ENCODE peak calls at places on chromosomes 7 and 10, in eight cellular contexts. U is aorta, R is transverse colon, V is right cardiac atrium, A is colonic mucosa, J is neural progenitor cell, G is SK-N-SH, C is Peyer's patch. S is an unnamed sample. For H3K4me1, the result is how much of the 10 kb centered on the place peaks cover.

GRCh38 chr10:37860494-37861190 is 3.2 kb upstream of the ZNF248 start:
- DNase-seq in J (no peak), V (no peak), C (no peak), G (no peak), U (no peak), A (peak), R (peak), S (no peak)

GRCh38 chr10:114306116-114306973 is 67.3 kb downstream of the VWA2 start:
- DNase-seq in A (no peak), V (no peak), J (no peak), U (no peak), R (no peak), C (no peak), G (no peak), S (no peak)

GRCh38 chr7:84425702-84426259 is 231.2 kb upstream of the SEMA3A start:
- DNase-seq in R (no peak), J (no peak), V (no peak), U (no peak), G (no peak), A (no peak), C (no peak), S (no peak)

GRCh38 chr10:6578221-6579192 is 1.6 kb downstream of the PRKCQ start:
- DNase-seq in C (no peak), A (no peak), R (no peak), J (peak), U (no peak), G (no peak), V (no peak), S (peak)

GRCh38 chr10:97768322-97769315 is 3.2 kb downstream of the SFRP5 start:
- DNase-seq in C (no peak), R (no peak), V (peak), A (no peak), G (no peak), J (no peak), U (no peak), S (no peak)

GRCh38 chr10:75244487-75245353 is 9.0 kb upstream of the COMTD1 start:
- DNase-seq in C (no peak), V (no peak), G (no peak), R (no peak), A (peak), J (no peak), U (no peak), S (no peak)

GRCh38 chr7:35734001-35734483 is 39.1 kb upstream of the HERPUD2 start:
- DNase-seq in C (no peak), V (no peak), J (no peak), R (no peak), U (no peak), G (no peak), A (no peak), S (no peak)

GRCh38 chr7:28865494-28866257 is 92.5 kb downstream of the TRIL start:
- DNase-seq in V (no peak), J (no peak), C (no peak), U (no peak), A (no peak), R (no peak), G (no peak), S (no peak)

GRCh38 chr10:121436630-121437311 is 161.5 kb downstream of the FGFR2 start:
- DNase-seq in A (no peak), U (no peak), R (no peak), J (peak), C (no peak), V (no peak), G (peak), S (no peak)

GRCh38 chr10:93039721-93040120 is 20.9 kb upstream of the CYP26C1 start:
- DNase-seq in U (no peak), G (no peak), R (no peak), J (peak), A (no peak), C (no peak), V (no peak), S (no peak)

GRCh38 chr10:86064931-86065662 is 301.5 kb downstream of the GRID1 start:
- DNase-seq in C (no peak), V (no peak), U (no peak), G (no peak), J (no peak), A (no peak), R (no peak), S (no peak)

GRCh38 chr10:73894245-73894971 is 16.5 kb upstream of the PLAU start:
- DNase-seq in U (peak), G (no peak), C (peak), A (no peak), V (no peak), R (no peak), J (no peak), S (no peak)

GRCh38 chr7:142956951-142957623 is 5.1 kb downstream of the KEL start:
- DNase-seq in A (no peak), J (no peak), G (no peak), C (no peak), R (no peak), V (no peak), U (no peak), S (no peak)

DNA sequence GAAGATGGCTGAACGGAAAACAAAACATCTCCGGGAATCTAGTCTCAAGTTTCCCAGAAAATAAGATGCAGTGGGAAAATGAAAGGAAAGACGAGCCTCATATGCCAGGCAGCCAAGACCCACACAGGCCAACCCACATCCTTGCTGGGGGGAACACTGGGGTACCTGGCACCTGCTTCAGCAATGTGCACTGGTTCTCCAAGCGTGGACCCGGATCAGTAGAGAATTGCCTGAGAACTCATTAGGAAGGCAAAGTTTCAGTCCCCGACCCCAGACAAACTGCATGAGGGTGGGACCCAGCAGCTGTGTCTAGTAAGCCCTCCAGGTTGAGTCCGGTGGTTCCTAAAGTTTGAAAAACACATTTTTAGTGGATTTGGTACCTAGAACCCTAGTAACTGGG is 18.4 kb downstream of the FAM53B start:
- DNase-seq in V (no peak), A (no peak), G (no peak), C (no peak), J (no peak), R (no peak), U (no peak), S (no peak)
- H3K4me1 ChIP-seq in V (half or more), A (half or more), G (under half), C (half or more), J (under half), R (half or more), U (under half), S (half or more)

GRCh38 chr7:129188892-129189660 is 643 bp downstream of the SMO start:
- DNase-seq in U (no peak), R (no peak), A (no peak), V (peak), C (peak), G (peak), J (peak), S (peak)

GRCh38 chr7:129188372-129188891 is at the start of gene SMO:
- DNase-seq in C (peak), J (peak), A (peak), U (peak), R (peak), G (peak), V (peak), S (peak)

GRCh38 chr7:129189661-129190310 is 1.4 kb downstream of the SMO start:
- DNase-seq in A (no peak), V (no peak), G (no peak), R (no peak), C (no peak), U (no peak), J (no peak), S (no peak)

GRCh38 chr7:129186749-129187260 is 1.6 kb upstream of the SMO start:
- DNase-seq in U (no peak), G (no peak), V (no peak), J (peak), A (no peak), C (no peak), R (no peak), S (no peak)

DNA sequence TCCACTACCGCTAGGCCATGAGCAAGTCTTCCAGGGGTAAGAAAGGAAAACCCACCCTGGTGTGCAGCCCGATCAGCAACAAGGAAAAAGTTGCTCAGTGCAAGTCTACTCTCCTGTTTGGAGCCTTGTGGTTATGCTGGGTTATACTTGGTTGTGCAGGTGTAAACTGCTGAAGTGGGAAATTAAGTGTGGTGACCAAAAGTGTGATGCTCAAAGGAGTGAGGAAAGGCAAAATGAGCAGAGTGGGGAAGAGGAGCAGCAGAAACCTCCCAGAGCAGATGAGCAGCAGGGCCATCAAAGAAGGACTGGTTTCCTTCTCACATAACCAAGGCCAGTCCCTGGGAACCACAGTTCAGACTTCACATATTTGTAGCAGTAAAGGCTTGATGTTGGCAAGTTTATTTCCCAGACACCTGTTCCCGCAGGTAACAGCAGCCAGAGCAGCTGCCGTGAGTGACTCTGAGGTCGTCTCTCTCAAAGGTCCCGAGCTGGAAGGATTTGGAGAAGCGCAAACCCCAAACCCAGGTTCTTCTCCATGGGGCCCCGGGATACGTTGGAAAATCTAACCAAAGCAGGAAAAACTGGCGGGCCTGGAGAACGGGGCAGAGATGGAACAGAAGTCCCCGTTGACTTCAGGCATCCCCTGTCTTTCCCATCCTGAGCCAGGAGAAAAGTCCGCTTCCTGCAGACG is 607 bp upstream of the SMO start:
- DNase-seq in R (no peak), J (no peak), V (no peak), G (no peak), U (no peak), A (no peak), C (no peak), S (no peak)
- H3K27ac ChIP-seq in R (peak), J (peak), V (no peak), G (peak), U (no peak), A (no peak), C (peak), S (no peak)

DNA sequence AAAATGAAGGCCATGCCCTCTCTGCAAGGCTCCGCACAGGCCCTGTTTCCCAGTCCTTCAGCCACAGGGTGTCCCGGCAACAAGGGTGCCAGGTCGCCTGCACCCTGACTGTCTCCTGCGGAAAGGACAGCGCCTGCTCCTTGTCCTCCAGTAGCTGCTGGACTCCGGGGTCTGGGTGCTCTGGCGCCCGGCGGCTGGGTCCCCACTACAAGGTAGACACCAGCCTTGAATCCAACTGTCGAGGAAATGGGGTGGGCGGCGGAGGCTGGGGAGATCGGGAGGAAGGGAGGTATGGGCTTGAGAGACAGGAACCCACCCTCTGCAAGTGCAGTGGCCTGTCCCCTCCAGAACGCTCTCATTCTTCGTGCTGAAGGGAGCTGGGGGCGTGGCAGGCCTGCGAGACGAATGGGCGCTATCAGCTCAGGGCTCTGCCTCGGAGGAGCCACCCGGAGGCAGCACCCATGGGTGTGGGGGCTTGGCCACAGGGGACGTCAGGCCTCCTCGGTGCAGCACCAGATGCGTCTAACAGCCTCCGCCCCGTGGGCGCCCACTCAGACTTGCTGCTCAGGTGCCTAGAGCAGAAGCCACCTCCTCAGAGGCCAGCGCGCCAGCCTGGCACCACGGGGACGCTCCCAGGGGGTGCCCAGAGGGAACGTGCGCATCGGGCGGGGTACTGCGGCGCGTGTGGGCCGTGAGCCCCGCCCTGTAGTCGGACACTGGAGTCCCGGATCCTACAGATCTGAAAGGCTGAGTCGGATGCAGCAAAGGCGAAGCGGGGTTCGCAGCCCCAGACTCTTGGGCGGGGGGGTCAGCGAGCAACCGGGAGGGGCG is 15.6 kb downstream of the ADAM8 start:
- DNase-seq in U (peak), R (peak), V (peak), G (peak), C (peak), A (peak), J (peak), S (no peak)
- H3K4me1 ChIP-seq in U (under half), R (half or more), V (under half), G (under half), C (half or more), A (under half), J (under half), S (under half)

GRCh38 chr7:151366872-151367207 is 25.2 kb downstream of the NUB1 start:
- DNase-seq in U (no peak), R (no peak), A (no peak), G (no peak), J (no peak), V (no peak), C (no peak), S (no peak)
- H3K27ac ChIP-seq in U (no peak), R (peak), A (peak), G (no peak), J (no peak), V (no peak), C (no peak), S (no peak)

S was measured in DND-41.